ENCODE peak calls at places on chromosomes 6 and 20, in four cellular contexts. Y is NCI-H2029 treated with DMSO at 0.1 percent for 48 hours; O is fibroblast of mammary gland; H is CD8-positive, alpha-beta T cell. T is an unnamed sample.

GRCh38 chr6:56708810-56709597 is 66.3 kb upstream of the DST start:
- DNase-seq in Y (peak; percentile 10), H (no peak), O (peak; percentile 81), T (no peak)

GRCh38 chr6:18963439-18963838 is 576.3 kb downstream of the RNF144B start:
- DNase-seq in O (no peak), H (no peak), Y (no peak), T (no peak)

GRCh38 chr6:7270320-7271204 is 42.4 kb downstream of the SSR1 start:
- DNase-seq in Y (no peak), O (no peak), H (no peak), T (no peak)

GRCh38 chr6:121503633-121504032 is 68.2 kb downstream of the GJA1 start:
- DNase-seq in H (no peak), O (peak; percentile 38), Y (no peak), T (no peak)

GRCh38 chr6:7542878-7543394 is 1.5 kb downstream of the DSP start:
- DNase-seq in Y (peak; percentile 88), O (peak; percentile 59), H (no peak), T (peak; percentile 65)

GRCh38 chr6:155645328-155645727 is 189.7 kb upstream of the NOX3 start:
- DNase-seq in O (peak; percentile 0), H (no peak), Y (no peak), T (no peak)

GRCh38 chr6:2643935-2644539 is 106.7 kb downstream of the MYLK4 start:
- DNase-seq in O (no peak), Y (no peak), H (no peak), T (no peak)

GRCh38 chr6:70221025-70221714 is 81.7 kb downstream of the COL9A1 start:
- DNase-seq in O (peak; percentile 26), Y (peak; percentile 40), H (no peak), T (no peak)

GRCh38 chr6:51792273-51793030 is 295.0 kb downstream of the PKHD1 start:
- DNase-seq in Y (no peak), H (no peak), O (no peak), T (no peak)

GRCh38 chr20:42986143-42986773 is 203.4 kb downstream of the PTPRT start:
- DNase-seq in Y (peak; percentile 38), O (no peak), H (no peak), T (no peak)

GRCh38 chr6:106752641-106753040 is 123.3 kb downstream of the QRSL1 start:
- DNase-seq in H (no peak), O (no peak), Y (no peak), T (no peak)

GRCh38 chr6:141483561-141484061 is 649.1 kb upstream of the GJE1 start:
- DNase-seq in H (peak; percentile 62), O (peak; percentile 100), Y (peak; percentile 58), T (no peak)

GRCh38 chr6:53011993-53012392 is 16.9 kb upstream of the GSTA4 start:
- DNase-seq in O (peak; percentile 22), Y (peak; percentile 9), H (no peak), T (no peak)

GRCh38 chr6:50025258-50025657 is 3.5 kb upstream of the DEFB110 start:
- DNase-seq in Y (no peak), O (no peak), H (no peak), T (no peak)

GRCh38 chr6:144978208-144978607 is 693.1 kb downstream of the UTRN start:
- DNase-seq in Y (no peak), O (no peak), H (no peak), T (no peak)